ENCODE peak calls at places on chromosomes 6 and 20, in four cellular contexts. F, I, Y and J are unnamed samples.

GRCh38 chr6:3841711-3842565 is 7.2 kb upstream of the FAM50B start:
- DNase-seq in I (no peak), F (no peak), Y (no peak), J (no peak)

GRCh38 chr6:112180095-112180820 is 74.1 kb downstream of the LAMA4 start:
- DNase-seq in I (peak; percentile 89), F (peak; percentile 72), Y (peak; percentile 91), J (no peak)

GRCh38 chr6:119479860-119480655 is 130.5 kb upstream of the MAN1A1 start:
- DNase-seq in I (no peak), Y (peak; percentile 56), F (no peak), J (no peak)

GRCh38 chr6:15544321-15544900 is 118.4 kb downstream of the DTNBP1 start:
- DNase-seq in F (no peak), I (no peak), Y (no peak), J (no peak)

GRCh38 chr6:36033935-36034334 is 6.3 kb downstream of the MAPK14 start:
- DNase-seq in Y (no peak), F (no peak), I (no peak), J (no peak)

GRCh38 chr20:44208165-44208564 is 2.4 kb downstream of the OSER1 start:
- DNase-seq in F (no peak), I (no peak), Y (no peak), J (no peak)

GRCh38 chr6:14811760-14812428 is 434.0 kb upstream of the JARID2 start:
- DNase-seq in F (no peak), I (no peak), Y (no peak), J (no peak)

GRCh38 chr6:72784071-72784470 is 162.2 kb downstream of the KCNQ5 start:
- DNase-seq in Y (no peak), I (no peak), F (no peak), J (no peak)

GRCh38 chr20:64211874-64212658 is 43.5 kb upstream of the PCMTD2 start:
- DNase-seq in I (no peak), Y (no peak), F (no peak), J (no peak)

GRCh38 chr6:8321671-8322404 is 113.5 kb downstream of the SLC35B3 start:
- DNase-seq in F (no peak), I (no peak), Y (peak; percentile 23), J (peak; percentile 7)

GRCh38 chr20:1934578-1935573 is 39.7 kb downstream of the SIRPA start:
- DNase-seq in Y (peak; percentile 61), F (peak; percentile 35), I (no peak), J (no peak)

GRCh38 chr6:18371576-18371975 is 15.6 kb upstream of the RNF144B start:
- DNase-seq in Y (no peak), F (no peak), I (no peak), J (no peak)

GRCh38 chr6:97645757-97646156 is 362.7 kb upstream of the MMS22L start:
- DNase-seq in F (no peak), I (no peak), Y (no peak), J (no peak)

GRCh38 chr20:23566199-23566932 is 1.9 kb downstream of the CST9L start:
- DNase-seq in F (no peak), I (no peak), Y (no peak), J (no peak)

GRCh38 chr6:159981591-159982245 is 12.8 kb downstream of the IGF2R start:
- DNase-seq in I (no peak), F (no peak), Y (no peak), J (no peak)

GRCh38 chr20:49237531-49237930 is 18.3 kb downstream of the DDX27 start:
- DNase-seq in F (no peak), Y (no peak), I (no peak), J (no peak)

GRCh38 chr20:35730583-35731468 is 11.2 kb downstream of the RBM39 start:
- DNase-seq in F (no peak), Y (no peak), I (no peak), J (no peak)

GRCh38 chr20:50958733-50959542 is at the start of gene MOCS3:
- DNase-seq in Y (peak; percentile 91), I (peak; percentile 79), F (peak; percentile 86), J (peak; percentile 96)

GRCh38 chr6:87827291-87827690 is 125.3 kb upstream of the AKIRIN2 start:
- DNase-seq in I (no peak), Y (no peak), F (no peak), J (no peak)

GRCh38 chr6:133435065-133435728 is 194.0 kb downstream of the EYA4 start:
- DNase-seq in F (peak; percentile 44), I (no peak), Y (no peak), J (no peak)

GRCh38 chr6:143197377-143197776 is 136.7 kb downstream of the AIG1 start:
- DNase-seq in I (no peak), Y (no peak), F (no peak), J (no peak)

GRCh38 chr6:44224978-44225330 is 1.6 kb downstream of the SLC29A1 start:
- DNase-seq in Y (no peak), I (no peak), F (no peak), J (no peak)

GRCh38 chr6:93468291-93468690 is 48.9 kb upstream of the EPHA7 start:
- DNase-seq in Y (peak; percentile 13), F (no peak), I (peak; percentile 59), J (no peak)

GRCh38 chr6:40166963-40167362 is 232.7 kb upstream of the MOCS1 start:
- DNase-seq in I (no peak), Y (no peak), F (no peak), J (no peak)

GRCh38 chr20:9807176-9807575 is 31.7 kb downstream of the PAK5 start:
- DNase-seq in I (no peak), Y (no peak), F (no peak), J (no peak)

GRCh38 chr6:33314943-33315752 is 1.3 kb upstream of the TAPBP start:
- DNase-seq in F (no peak), Y (peak; percentile 79), I (no peak), J (peak; percentile 13)

GRCh38 chr20:8156603-8157079 is 24.6 kb downstream of the PLCB1 start:
- DNase-seq in I (peak; percentile 74), F (no peak), Y (peak; percentile 8), J (no peak)

GRCh38 chr20:53833333-53834043 is 236.9 kb downstream of the BCAS1 start:
- DNase-seq in F (no peak), I (no peak), Y (no peak), J (no peak)

GRCh38 chr6:119370063-119370462 is 20.5 kb upstream of the MAN1A1 start:
- DNase-seq in Y (no peak), F (no peak), I (no peak), J (no peak)

GRCh38 chr20:62606551-62607201 is 35.6 kb upstream of the SLCO4A1 start:
- DNase-seq in I (no peak), Y (no peak), F (peak; percentile 84), J (no peak)

GRCh38 chr6:127567476-127567875 is 9.5 kb upstream of the C6orf58 start:
- DNase-seq in F (no peak), I (no peak), Y (no peak), J (no peak)

GRCh38 chr6:56840467-56841371 is 114.2 kb upstream of the BEND6 start:
- DNase-seq in F (no peak), I (peak; percentile 14), Y (peak; percentile 30), J (no peak)

GRCh38 chr20:19993937-19994667 is 23.1 kb upstream of the NAA20 start:
- DNase-seq in Y (no peak), F (peak; percentile 19), I (no peak), J (no peak)

GRCh38 chr6:170404697-170405096 is 98.1 kb downstream of the FAM120B start:
- DNase-seq in Y (no peak), I (no peak), F (no peak), J (no peak)

GRCh38 chr6:157878039-157878438 is 55.0 kb downstream of the SNX9 start:
- DNase-seq in Y (no peak), I (no peak), F (no peak), J (no peak)

GRCh38 chr6:13485923-13486557 is 1.4 kb downstream of the GFOD1 start:
- DNase-seq in Y (peak; percentile 50), F (peak; percentile 49), I (peak; percentile 67), J (no peak)

GRCh38 chr20:9160760-9161159 is 91.9 kb downstream of the PLCB4 start:
- DNase-seq in Y (no peak), F (no peak), I (no peak), J (no peak)

GRCh38 chr6:53483423-53484353 is 61.2 kb downstream of the GCLC start:
- DNase-seq in I (no peak), F (peak; percentile 40), Y (no peak), J (no peak)

GRCh38 chr20:50019466-50020256 is 36.9 kb downstream of the SNAI1 start:
- DNase-seq in I (no peak), F (no peak), Y (no peak), J (no peak)

DNA sequence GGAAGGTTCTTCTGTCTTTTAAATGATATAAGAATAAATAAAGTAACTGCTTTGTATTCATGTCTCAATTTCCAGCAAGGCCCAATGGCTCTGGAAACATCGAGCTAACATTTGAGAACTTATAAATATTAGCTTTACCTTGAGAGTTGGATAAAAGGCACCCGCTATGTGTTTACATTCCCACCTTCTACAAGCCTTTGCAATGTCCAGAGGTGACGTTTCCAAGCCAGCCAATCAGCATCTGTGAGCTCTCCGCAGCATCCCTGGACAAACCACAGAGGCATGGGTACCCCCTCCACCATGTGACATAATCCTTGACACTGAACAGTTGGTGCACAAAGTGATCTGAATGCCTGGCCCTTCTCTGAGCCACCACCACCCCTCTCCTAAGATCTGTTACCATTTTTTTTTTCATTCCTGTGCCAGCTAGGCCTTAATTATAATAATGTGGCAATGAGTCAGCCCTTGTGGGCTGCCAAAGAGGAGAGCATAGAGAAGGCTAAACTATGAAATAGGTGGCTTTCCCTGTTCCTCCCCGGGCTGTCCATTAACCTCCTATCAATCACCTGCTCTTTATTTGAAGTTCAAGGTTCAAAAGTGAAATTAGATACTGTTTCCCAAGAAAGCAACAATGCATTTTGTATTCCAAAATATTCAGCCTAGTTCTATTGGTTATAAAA is 4.1 kb downstream of the CBLN4 start:
- DNase-seq in Y (no peak), I (no peak), F (no peak), J (no peak)
- H3K9me3 ChIP-seq in Y (no peaks in the 10 kb centered on the region), I (no peaks in the 10 kb centered on the region), F (no peaks in the 10 kb centered on the region), J (peaks cover 15% of the 10 kb centered on the region)

GRCh38 chr6:303263-303662 is 11.0 kb downstream of the DUSP22 start:
- DNase-seq in F (no peak), Y (no peak), I (no peak), J (no peak)
- H3K9me3 ChIP-seq in F (no peaks in the 10 kb centered on the region), Y (no peaks in the 10 kb centered on the region), I (peaks cover 18% of the 10 kb centered on the region), J (no peaks in the 10 kb centered on the region)

DNA sequence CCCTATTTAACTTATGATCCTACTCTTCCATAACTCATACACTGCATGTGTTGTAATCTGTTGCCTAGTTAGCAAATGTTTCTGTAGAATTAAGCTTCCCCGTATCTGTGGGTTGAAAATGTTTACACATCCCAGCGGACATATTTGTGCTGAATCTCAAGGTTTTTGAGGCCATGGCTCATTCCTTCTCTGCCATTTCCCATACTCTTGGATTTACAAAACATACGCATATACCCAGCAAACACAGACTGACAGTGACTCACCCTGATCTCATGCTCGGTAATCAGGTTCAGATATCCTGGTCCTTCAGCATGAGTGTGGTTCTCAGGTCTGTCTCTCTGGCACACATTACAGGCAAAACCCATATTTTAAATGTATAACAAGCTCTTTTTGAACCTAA is 58.7 kb downstream of the AGPAT4 start:
- DNase-seq in Y (peak; percentile 58), I (no peak), F (no peak), J (no peak)
- H3K9me3 ChIP-seq in Y (no peaks in the 10 kb centered on the region), I (peaks cover 10% of the 10 kb centered on the region), F (no peaks in the 10 kb centered on the region), J (peaks cover 20% of the 10 kb centered on the region)

GRCh38 chr6:12028194-12028593 is 16.1 kb downstream of the HIVEP1 start:
- DNase-seq in I (no peak), F (no peak), Y (no peak), J (no peak)
- H3K9me3 ChIP-seq in I (no peaks in the 10 kb centered on the region), F (no peaks in the 10 kb centered on the region), Y (no peaks in the 10 kb centered on the region), J (peaks cover 8% of the 10 kb centered on the region)

GRCh38 chr6:124943658-124944057 is 18.6 kb upstream of the RNF217 start:
- DNase-seq in F (no peak), I (no peak), Y (no peak), J (no peak)
- H3K9me3 ChIP-seq in F (no peaks in the 10 kb centered on the region), I (no peaks in the 10 kb centered on the region), Y (no peaks in the 10 kb centered on the region), J (no peaks in the 10 kb centered on the region)

GRCh38 chr6:28767691-28768090 is 156.1 kb downstream of the TRIM27 start:
- DNase-seq in F (no peak), Y (no peak), I (no peak), J (no peak)
- H3K9me3 ChIP-seq in F (no peaks in the 10 kb centered on the region), Y (no peaks in the 10 kb centered on the region), I (no peaks in the 10 kb centered on the region), J (no peaks in the 10 kb centered on the region)